ENCODE peak calls at places on chromosome 14, in nine cellular contexts. One of them, this sample, is unnamed.

GRCh38 chr14:81153187-81153586 is 67.6 kb downstream of the GTF2A1 start:
- DNase-seq in pancreas: no peak
- DNase-seq in omental fat pad: no peak
- DNase-seq in fibroblast of pulmonary artery: no peak
- DNase-seq in body of pancreas: no peak
- DNase-seq in fibroblast of mammary gland: no peak
- DNase-seq in GM12865: no peak
- DNase-seq in coronary artery: no peak
- DNase-seq in RWPE1: no peak
- DNase-seq in this sample: no peak

GRCh38 chr14:82855912-82856381 is 1322.3 kb upstream of the SEL1L start:
- DNase-seq in RWPE1: no peak
- DNase-seq in coronary artery: no peak
- DNase-seq in pancreas: no peak
- DNase-seq in body of pancreas: no peak
- DNase-seq in omental fat pad: no peak
- DNase-seq in GM12865: peak
- DNase-seq in fibroblast of mammary gland: peak
- DNase-seq in fibroblast of pulmonary artery: peak
- DNase-seq in this sample: no peak

GRCh38 chr14:95531473-95531872 is 3.4 kb upstream of the GLRX5 start:
- DNase-seq in fibroblast of mammary gland: peak
- DNase-seq in GM12865: no peak
- DNase-seq in RWPE1: no peak
- DNase-seq in coronary artery: no peak
- DNase-seq in omental fat pad: no peak
- DNase-seq in fibroblast of pulmonary artery: peak
- DNase-seq in pancreas: no peak
- DNase-seq in body of pancreas: no peak
- DNase-seq in this sample: no peak

GRCh38 chr14:100065161-100065871 is at the start of gene EVL:
- DNase-seq in omental fat pad: no peak
- DNase-seq in body of pancreas: no peak
- DNase-seq in GM12865: peak
- DNase-seq in coronary artery: no peak
- DNase-seq in RWPE1: no peak
- DNase-seq in fibroblast of mammary gland: no peak
- DNase-seq in pancreas: no peak
- DNase-seq in fibroblast of pulmonary artery: no peak
- DNase-seq in this sample: no peak

GRCh38 chr14:95784137-95784536 is 70.2 kb upstream of the TCL1A start:
- DNase-seq in omental fat pad: no peak
- DNase-seq in fibroblast of pulmonary artery: peak
- DNase-seq in body of pancreas: no peak
- DNase-seq in RWPE1: peak
- DNase-seq in fibroblast of mammary gland: peak
- DNase-seq in GM12865: peak
- DNase-seq in coronary artery: no peak
- DNase-seq in pancreas: no peak
- DNase-seq in this sample: no peak

GRCh38 chr14:59435987-59436386 is 29.2 kb downstream of the GPR135 start:
- DNase-seq in pancreas: no peak
- DNase-seq in RWPE1: no peak
- DNase-seq in fibroblast of mammary gland: no peak
- DNase-seq in fibroblast of pulmonary artery: no peak
- DNase-seq in coronary artery: no peak
- DNase-seq in GM12865: no peak
- DNase-seq in omental fat pad: no peak
- DNase-seq in body of pancreas: no peak
- DNase-seq in this sample: no peak

GRCh38 chr14:32905052-32905451 is 33.6 kb upstream of the NPAS3 start:
- DNase-seq in omental fat pad: no peak
- DNase-seq in GM12865: no peak
- DNase-seq in fibroblast of mammary gland: no peak
- DNase-seq in body of pancreas: no peak
- DNase-seq in pancreas: no peak
- DNase-seq in RWPE1: no peak
- DNase-seq in fibroblast of pulmonary artery: no peak
- DNase-seq in coronary artery: no peak
- DNase-seq in this sample: no peak

GRCh38 chr14:34465069-34465859 is 3.2 kb upstream of the SPTSSA start:
- DNase-seq in fibroblast of pulmonary artery: peak
- DNase-seq in body of pancreas: no peak
- DNase-seq in omental fat pad: no peak
- DNase-seq in fibroblast of mammary gland: peak
- DNase-seq in pancreas: no peak
- DNase-seq in coronary artery: no peak
- DNase-seq in RWPE1: no peak
- DNase-seq in GM12865: no peak
- DNase-seq in this sample: no peak

GRCh38 chr14:75831455-75831854 is 150.3 kb downstream of the TGFB3 start:
- DNase-seq in pancreas: peak
- DNase-seq in GM12865: no peak
- DNase-seq in fibroblast of mammary gland: peak
- DNase-seq in omental fat pad: no peak
- DNase-seq in body of pancreas: peak
- DNase-seq in coronary artery: no peak
- DNase-seq in fibroblast of pulmonary artery: peak
- DNase-seq in RWPE1: no peak
- DNase-seq in this sample: no peak

GRCh38 chr14:93533864-93534263 is 103.1 kb downstream of the UNC79 start:
- DNase-seq in pancreas: no peak
- DNase-seq in body of pancreas: no peak
- DNase-seq in fibroblast of mammary gland: no peak
- DNase-seq in fibroblast of pulmonary artery: no peak
- DNase-seq in coronary artery: no peak
- DNase-seq in RWPE1: no peak
- DNase-seq in omental fat pad: no peak
- DNase-seq in GM12865: peak
- DNase-seq in this sample: no peak

GRCh38 chr14:21680072-21680471 is 6.5 kb upstream of the OR4E1 start:
- DNase-seq in body of pancreas: no peak
- DNase-seq in fibroblast of pulmonary artery: peak
- DNase-seq in RWPE1: no peak
- DNase-seq in omental fat pad: no peak
- DNase-seq in pancreas: no peak
- DNase-seq in coronary artery: no peak
- DNase-seq in fibroblast of mammary gland: peak
- DNase-seq in GM12865: no peak
- DNase-seq in this sample: no peak

GRCh38 chr14:98960617-98961013 is 311.4 kb downstream of the BCL11B start:
- DNase-seq in RWPE1: no peak
- DNase-seq in body of pancreas: no peak
- DNase-seq in coronary artery: no peak
- DNase-seq in GM12865: no peak
- DNase-seq in fibroblast of pulmonary artery: no peak
- DNase-seq in omental fat pad: no peak
- DNase-seq in pancreas: no peak
- DNase-seq in fibroblast of mammary gland: no peak
- DNase-seq in this sample: peak

GRCh38 chr14:38404616-38405015 is 148.7 kb upstream of the CLEC14A start:
- DNase-seq in body of pancreas: no peak
- DNase-seq in pancreas: no peak
- DNase-seq in GM12865: no peak
- DNase-seq in omental fat pad: no peak
- DNase-seq in fibroblast of mammary gland: peak
- DNase-seq in RWPE1: no peak
- DNase-seq in fibroblast of pulmonary artery: peak
- DNase-seq in coronary artery: no peak
- DNase-seq in this sample: no peak

DNA sequence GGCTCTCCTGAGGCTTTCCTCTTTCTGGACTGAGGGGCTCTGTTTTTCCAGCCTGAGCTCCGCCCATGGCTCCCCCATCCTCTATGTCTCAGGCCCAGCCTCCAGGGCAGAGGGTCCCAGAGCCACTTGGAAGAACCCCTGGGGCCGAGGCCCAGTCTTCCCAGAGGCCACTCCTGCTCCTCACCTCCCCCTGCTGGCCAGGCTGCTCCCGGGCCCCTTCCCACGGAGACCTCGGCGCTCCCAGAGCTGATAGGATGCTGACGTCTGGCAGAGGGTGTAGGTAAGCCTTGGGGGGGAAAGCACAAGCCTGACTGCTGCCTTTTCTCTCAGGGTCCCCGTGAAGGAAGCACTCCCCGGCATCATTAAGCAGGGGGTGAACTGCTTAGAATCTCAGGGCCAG is 51.4 kb downstream of the ERH start:
- DNase-seq in pancreas: peak
- DNase-seq in fibroblast of mammary gland: no peak
- DNase-seq in omental fat pad: no peak
- DNase-seq in GM12865: no peak
- DNase-seq in coronary artery: no peak
- DNase-seq in fibroblast of pulmonary artery: peak
- DNase-seq in body of pancreas: peak
- DNase-seq in RWPE1: no peak
- DNase-seq in this sample: no peak
- TF ChIP-seq CTCF in pancreas: no peak
- TF ChIP-seq CTCF in fibroblast of mammary gland: peak
- TF ChIP-seq CTCF in omental fat pad: no peak
- TF ChIP-seq CTCF in GM12865: peak
- TF ChIP-seq CTCF in coronary artery: no peak
- TF ChIP-seq CTCF in fibroblast of pulmonary artery: peak
- TF ChIP-seq CTCF in body of pancreas: peak
- TF ChIP-seq CTCF in RWPE1: no peak
- TF ChIP-seq CTCF in this sample: peak

GRCh38 chr14:51478241-51478640 is 173.5 kb upstream of the FRMD6 start:
- DNase-seq in RWPE1: no peak
- DNase-seq in fibroblast of mammary gland: peak
- DNase-seq in omental fat pad: no peak
- DNase-seq in GM12865: no peak
- DNase-seq in fibroblast of pulmonary artery: peak
- DNase-seq in coronary artery: no peak
- DNase-seq in pancreas: no peak
- DNase-seq in body of pancreas: no peak
- DNase-seq in this sample: no peak

GRCh38 chr14:51473351-51473750 is 178.4 kb upstream of the FRMD6 start:
- DNase-seq in omental fat pad: no peak
- DNase-seq in GM12865: no peak
- DNase-seq in pancreas: no peak
- DNase-seq in body of pancreas: no peak
- DNase-seq in coronary artery: no peak
- DNase-seq in fibroblast of mammary gland: no peak
- DNase-seq in RWPE1: no peak
- DNase-seq in fibroblast of pulmonary artery: no peak
- DNase-seq in this sample: no peak

GRCh38 chr14:51473808-51474207 is 177.9 kb upstream of the FRMD6 start:
- DNase-seq in RWPE1: peak
- DNase-seq in pancreas: no peak
- DNase-seq in fibroblast of pulmonary artery: no peak
- DNase-seq in GM12865: no peak
- DNase-seq in coronary artery: no peak
- DNase-seq in omental fat pad: no peak
- DNase-seq in body of pancreas: no peak
- DNase-seq in fibroblast of mammary gland: peak
- DNase-seq in this sample: no peak

GRCh38 chr14:51472881-51473280 is 178.8 kb upstream of the FRMD6 start:
- DNase-seq in pancreas: no peak
- DNase-seq in fibroblast of pulmonary artery: no peak
- DNase-seq in GM12865: no peak
- DNase-seq in coronary artery: no peak
- DNase-seq in RWPE1: no peak
- DNase-seq in body of pancreas: peak
- DNase-seq in omental fat pad: no peak
- DNase-seq in fibroblast of mammary gland: peak
- DNase-seq in this sample: no peak

DNA sequence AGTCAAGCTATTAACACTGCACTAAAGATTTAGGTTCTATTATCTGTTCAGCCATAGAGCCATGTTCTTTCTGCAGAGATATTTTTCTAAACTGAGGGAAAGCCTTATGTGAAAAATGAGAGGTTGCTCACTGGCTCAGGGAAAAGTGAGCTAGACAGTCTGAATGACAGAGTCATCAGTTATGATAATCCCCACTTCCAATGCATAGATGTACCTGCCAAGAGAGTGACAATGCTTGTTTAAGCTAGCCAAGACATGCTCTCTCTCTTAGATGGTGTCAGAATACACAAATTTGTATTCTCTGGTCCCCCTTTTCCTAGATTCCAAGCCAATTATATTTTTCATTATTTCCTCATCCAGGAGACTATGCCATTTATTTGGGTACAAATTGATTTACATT is 176.9 kb upstream of the FRMD6 start:
- DNase-seq in body of pancreas: no peak
- DNase-seq in RWPE1: no peak
- DNase-seq in fibroblast of mammary gland: no peak
- DNase-seq in omental fat pad: no peak
- DNase-seq in GM12865: no peak
- DNase-seq in fibroblast of pulmonary artery: no peak
- DNase-seq in coronary artery: no peak
- DNase-seq in pancreas: no peak
- DNase-seq in this sample: no peak
- TF ChIP-seq CTCF in body of pancreas: no peak
- TF ChIP-seq CTCF in RWPE1: no peak
- TF ChIP-seq CTCF in fibroblast of mammary gland: no peak
- TF ChIP-seq CTCF in omental fat pad: no peak
- TF ChIP-seq CTCF in GM12865: no peak
- TF ChIP-seq CTCF in fibroblast of pulmonary artery: no peak
- TF ChIP-seq CTCF in coronary artery: no peak
- TF ChIP-seq CTCF in pancreas: no peak
- TF ChIP-seq CTCF in this sample: no peak

GRCh38 chr14:51738754-51739153 is 87.0 kb downstream of the FRMD6 start:
- DNase-seq in coronary artery: no peak
- DNase-seq in body of pancreas: no peak
- DNase-seq in RWPE1: no peak
- DNase-seq in pancreas: no peak
- DNase-seq in fibroblast of mammary gland: no peak
- DNase-seq in GM12865: peak
- DNase-seq in fibroblast of pulmonary artery: no peak
- DNase-seq in omental fat pad: no peak
- DNase-seq in this sample: no peak
- TF ChIP-seq CTCF in coronary artery: no peak
- TF ChIP-seq CTCF in body of pancreas: no peak
- TF ChIP-seq CTCF in RWPE1: no peak
- TF ChIP-seq CTCF in pancreas: no peak
- TF ChIP-seq CTCF in fibroblast of mammary gland: no peak
- TF ChIP-seq CTCF in GM12865: peak
- TF ChIP-seq CTCF in fibroblast of pulmonary artery: no peak
- TF ChIP-seq CTCF in omental fat pad: no peak
- TF ChIP-seq CTCF in this sample: no peak

DNA sequence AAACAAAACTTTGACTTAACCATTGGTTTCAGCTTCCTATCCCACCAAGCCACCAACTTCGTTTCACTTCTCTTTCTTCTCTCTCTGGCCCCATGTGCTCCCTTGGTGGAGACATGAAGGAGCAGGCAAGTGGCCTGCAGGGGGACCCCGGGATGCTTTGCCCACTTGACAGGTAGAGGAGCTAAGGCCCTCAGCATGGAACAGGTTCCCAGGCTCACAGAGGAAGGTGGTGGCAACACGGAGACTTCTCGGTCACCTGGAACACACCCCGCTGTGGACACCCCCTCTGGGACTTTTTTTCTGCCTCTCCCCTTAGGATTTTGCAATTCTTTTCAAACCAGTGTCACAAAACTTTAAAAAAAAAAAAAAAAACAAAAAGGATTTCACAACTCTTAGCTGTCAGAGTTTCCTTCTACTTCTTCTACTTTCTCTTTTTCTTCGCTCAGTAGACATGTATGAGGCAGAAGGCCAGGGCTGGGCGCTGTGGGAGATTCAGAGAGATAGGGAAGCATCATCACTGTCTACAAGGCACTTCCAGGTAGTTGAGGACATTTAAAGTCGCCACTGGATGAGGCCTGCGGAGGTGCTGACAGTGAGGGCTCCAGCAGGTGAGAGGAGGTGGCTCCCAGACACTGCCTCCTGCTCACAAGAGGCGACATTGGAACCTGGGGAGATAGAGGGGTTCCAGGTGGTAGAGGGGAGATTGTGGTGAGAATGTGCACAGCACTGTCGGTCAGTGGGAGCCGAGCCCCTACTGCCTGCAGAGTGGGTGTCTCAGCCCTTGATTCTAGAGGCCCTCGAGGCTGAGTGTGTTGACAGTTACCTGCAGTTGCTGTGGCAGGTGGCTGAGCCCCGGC is 119.6 kb downstream of the GCH1 start:
- DNase-seq in coronary artery: peak
- DNase-seq in fibroblast of mammary gland: no peak
- DNase-seq in pancreas: no peak
- DNase-seq in fibroblast of pulmonary artery: no peak
- DNase-seq in RWPE1: no peak
- DNase-seq in body of pancreas: no peak
- DNase-seq in omental fat pad: no peak
- DNase-seq in GM12865: peak
- DNase-seq in this sample: no peak
- TF ChIP-seq CTCF in coronary artery: no peak
- TF ChIP-seq CTCF in fibroblast of mammary gland: peak
- TF ChIP-seq CTCF in pancreas: no peak
- TF ChIP-seq CTCF in fibroblast of pulmonary artery: peak
- TF ChIP-seq CTCF in RWPE1: no peak
- TF ChIP-seq CTCF in body of pancreas: no peak
- TF ChIP-seq CTCF in omental fat pad: no peak
- TF ChIP-seq CTCF in GM12865: peak
- TF ChIP-seq CTCF in this sample: no peak